ENCODE peak calls at places on chromosome 6, in five cellular contexts. One of them, this sample, is unnamed.
A peak's percentile ranks its signal among the peaks of the same experiment; 100 is the strongest.

GRCh38 chr6:151940307-151940706 is 132.8 kb downstream of the ESR1 start:
- DNase-seq in MM.1S: no peak
- DNase-seq in Karpas-422: no peak
- DNase-seq in left ventricle myocardium inferior: no peak
- DNase-seq in pancreas: no peak
- DNase-seq in this sample: no peak

GRCh38 chr6:157226026-157226639 is 97.2 kb downstream of the TMEM242 start:
- DNase-seq in pancreas: no peak
- DNase-seq in left ventricle myocardium inferior: no peak
- DNase-seq in Karpas-422: no peak
- DNase-seq in MM.1S: no peak
- DNase-seq in this sample: no peak

GRCh38 chr6:82331031-82331773 is 32.4 kb upstream of the TPBG start:
- DNase-seq in MM.1S: peak; percentile 24
- DNase-seq in Karpas-422: no peak
- DNase-seq in pancreas: no peak
- DNase-seq in left ventricle myocardium inferior: no peak
- DNase-seq in this sample: peak; percentile 2

GRCh38 chr6:28589234-28589951 is 63.7 kb downstream of the GPX5 start:
- DNase-seq in Karpas-422: peak; percentile 85
- DNase-seq in MM.1S: peak; percentile 85
- DNase-seq in left ventricle myocardium inferior: no peak
- DNase-seq in pancreas: no peak
- DNase-seq in this sample: peak; percentile 66

GRCh38 chr6:5471044-5471443 is 209.7 kb downstream of the FARS2 start:
- DNase-seq in pancreas: no peak
- DNase-seq in left ventricle myocardium inferior: peak; percentile 62
- DNase-seq in MM.1S: peak; percentile 57
- DNase-seq in Karpas-422: peak; percentile 86
- DNase-seq in this sample: peak; percentile 36

GRCh38 chr6:30743099-30744053 is 889 bp upstream of the FLOT1 start:
- DNase-seq in pancreas: no peak
- DNase-seq in Karpas-422: peak; percentile 32
- DNase-seq in left ventricle myocardium inferior: no peak
- DNase-seq in MM.1S: peak; percentile 57
- DNase-seq in this sample: peak; percentile 69

GRCh38 chr6:149383371-149383770 is 16.7 kb upstream of the SUMO4 start:
- DNase-seq in left ventricle myocardium inferior: no peak
- DNase-seq in pancreas: no peak
- DNase-seq in MM.1S: no peak
- DNase-seq in Karpas-422: no peak
- DNase-seq in this sample: no peak

GRCh38 chr6:125314019-125314581 is 12.3 kb upstream of the HDDC2 start:
- DNase-seq in left ventricle myocardium inferior: peak; percentile 56
- DNase-seq in Karpas-422: peak; percentile 82
- DNase-seq in pancreas: peak; percentile 34
- DNase-seq in MM.1S: peak; percentile 63
- DNase-seq in this sample: peak; percentile 37

GRCh38 chr6:111789593-111789992 is 83.7 kb downstream of the FYN start:
- DNase-seq in pancreas: no peak
- DNase-seq in Karpas-422: no peak
- DNase-seq in left ventricle myocardium inferior: peak; percentile 54
- DNase-seq in MM.1S: no peak
- DNase-seq in this sample: no peak

GRCh38 chr6:153090241-153090930 is 40.7 kb downstream of the RGS17 start:
- DNase-seq in pancreas: no peak
- DNase-seq in MM.1S: peak; percentile 18
- DNase-seq in left ventricle myocardium inferior: no peak
- DNase-seq in Karpas-422: no peak
- DNase-seq in this sample: no peak

GRCh38 chr6:46756469-46757205 is 9.9 kb downstream of the ANKRD66 start:
- DNase-seq in pancreas: no peak
- DNase-seq in MM.1S: no peak
- DNase-seq in Karpas-422: no peak
- DNase-seq in left ventricle myocardium inferior: no peak
- DNase-seq in this sample: no peak

GRCh38 chr6:20946037-20946436 is 411.8 kb downstream of the CDKAL1 start:
- DNase-seq in left ventricle myocardium inferior: no peak
- DNase-seq in pancreas: no peak
- DNase-seq in MM.1S: no peak
- DNase-seq in Karpas-422: no peak
- DNase-seq in this sample: peak; percentile 39

GRCh38 chr6:98641929-98642328 is 192.4 kb upstream of the POU3F2 start:
- DNase-seq in Karpas-422: no peak
- DNase-seq in left ventricle myocardium inferior: no peak
- DNase-seq in MM.1S: no peak
- DNase-seq in pancreas: no peak
- DNase-seq in this sample: no peak

GRCh38 chr6:31711233-31711632 is 3.9 kb upstream of the LY6G6D start:
- DNase-seq in left ventricle myocardium inferior: no peak
- DNase-seq in Karpas-422: no peak
- DNase-seq in pancreas: no peak
- DNase-seq in MM.1S: no peak
- DNase-seq in this sample: no peak

GRCh38 chr6:30835576-30835975 is 48.7 kb upstream of the DDR1 start:
- DNase-seq in Karpas-422: no peak
- DNase-seq in pancreas: no peak
- DNase-seq in left ventricle myocardium inferior: no peak
- DNase-seq in MM.1S: no peak
- DNase-seq in this sample: no peak

GRCh38 chr6:41591859-41592502 is 45.8 kb downstream of the FOXP4 start:
- DNase-seq in MM.1S: peak; percentile 30
- DNase-seq in Karpas-422: peak; percentile 92
- DNase-seq in left ventricle myocardium inferior: peak; percentile 64
- DNase-seq in pancreas: peak; percentile 84
- DNase-seq in this sample: peak; percentile 96

GRCh38 chr6:41594326-41594725 is 43.9 kb upstream of the MDFI start:
- DNase-seq in Karpas-422: no peak
- DNase-seq in left ventricle myocardium inferior: no peak
- DNase-seq in MM.1S: no peak
- DNase-seq in pancreas: no peak
- DNase-seq in this sample: no peak

GRCh38 chr6:41594766-41595165 is 43.5 kb upstream of the MDFI start:
- DNase-seq in Karpas-422: no peak
- DNase-seq in pancreas: peak; percentile 50
- DNase-seq in left ventricle myocardium inferior: no peak
- DNase-seq in MM.1S: no peak
- DNase-seq in this sample: no peak

GRCh38 chr6:41595166-41595565 is 43.1 kb upstream of the MDFI start:
- DNase-seq in left ventricle myocardium inferior: no peak
- DNase-seq in MM.1S: no peak
- DNase-seq in pancreas: peak; percentile 67
- DNase-seq in Karpas-422: no peak
- DNase-seq in this sample: no peak

GRCh38 chr6:41593451-41594238 is 44.6 kb upstream of the MDFI start:
- DNase-seq in Karpas-422: no peak
- DNase-seq in left ventricle myocardium inferior: no peak
- DNase-seq in pancreas: peak; percentile 61
- DNase-seq in MM.1S: no peak
- DNase-seq in this sample: no peak
- H3K36me3 ChIP-seq in Karpas-422: no peaks in the 10 kb centered on the region
- H3K36me3 ChIP-seq in left ventricle myocardium inferior: peaks cover 30% of the 10 kb centered on the region
- H3K36me3 ChIP-seq in pancreas: peaks cover 11% of the 10 kb centered on the region
- H3K36me3 ChIP-seq in MM.1S: no peaks in the 10 kb centered on the region
- H3K36me3 ChIP-seq in this sample: no peaks in the 10 kb centered on the region

GRCh38 chr6:89794324-89794723 is 25.3 kb downstream of the MDN1 start:
- DNase-seq in MM.1S: no peak
- DNase-seq in left ventricle myocardium inferior: no peak
- DNase-seq in Karpas-422: no peak
- DNase-seq in pancreas: no peak
- DNase-seq in this sample: no peak
- H3K36me3 ChIP-seq in MM.1S: peaks cover 6% of the 10 kb centered on the region
- H3K36me3 ChIP-seq in left ventricle myocardium inferior: peaks cover 51% of the 10 kb centered on the region
- H3K36me3 ChIP-seq in Karpas-422: peaks cover 53% of the 10 kb centered on the region
- H3K36me3 ChIP-seq in pancreas: peaks cover 16% of the 10 kb centered on the region
- H3K36me3 ChIP-seq in this sample: peaks cover 38% of the 10 kb centered on the region

GRCh38 chr6:118908441-118908840 is 14.5 kb downstream of the ASF1A start:
- DNase-seq in Karpas-422: no peak
- DNase-seq in left ventricle myocardium inferior: no peak
- DNase-seq in pancreas: no peak
- DNase-seq in MM.1S: no peak
- DNase-seq in this sample: no peak

GRCh38 chr6:118912646-118913045 is 18.7 kb downstream of the ASF1A start:
- DNase-seq in pancreas: no peak
- DNase-seq in left ventricle myocardium inferior: no peak
- DNase-seq in MM.1S: no peak
- DNase-seq in Karpas-422: no peak
- DNase-seq in this sample: no peak

GRCh38 chr6:118917550-118918321 is 17.2 kb downstream of the MCM9 start:
- DNase-seq in pancreas: no peak
- DNase-seq in Karpas-422: no peak
- DNase-seq in left ventricle myocardium inferior: no peak
- DNase-seq in MM.1S: no peak
- DNase-seq in this sample: no peak

GRCh38 chr6:118914598-118914997 is 20.4 kb downstream of the MCM9 start:
- DNase-seq in pancreas: no peak
- DNase-seq in Karpas-422: no peak
- DNase-seq in left ventricle myocardium inferior: no peak
- DNase-seq in MM.1S: no peak
- DNase-seq in this sample: no peak

DNA sequence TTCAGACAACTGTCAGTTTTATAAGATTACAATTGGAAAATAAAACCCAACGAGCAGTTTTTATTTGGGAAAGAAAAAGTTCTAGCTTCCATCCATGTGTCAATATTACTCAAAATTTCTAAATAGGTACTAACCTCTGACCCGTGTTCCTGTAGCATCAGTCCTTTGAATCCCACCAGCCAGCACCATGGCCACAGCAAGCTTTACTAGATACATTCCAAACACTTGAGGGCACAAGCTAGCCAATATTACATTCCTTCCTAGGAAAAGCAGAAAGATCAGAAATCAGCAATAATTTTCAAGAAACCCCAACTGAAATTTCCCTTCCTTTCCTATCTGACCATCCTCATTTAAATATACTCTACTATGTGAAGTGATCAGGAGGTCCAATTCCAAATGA is 19.2 kb downstream of the ASF1A start:
- DNase-seq in left ventricle myocardium inferior: no peak
- DNase-seq in Karpas-422: no peak
- DNase-seq in pancreas: no peak
- DNase-seq in MM.1S: no peak
- DNase-seq in this sample: no peak
- H3K36me3 ChIP-seq in left ventricle myocardium inferior: peaks cover 95% of the 10 kb centered on the region
- H3K36me3 ChIP-seq in Karpas-422: peaks cover 51% of the 10 kb centered on the region
- H3K36me3 ChIP-seq in pancreas: peaks cover 5% of the 10 kb centered on the region
- H3K36me3 ChIP-seq in MM.1S: peaks cover 11% of the 10 kb centered on the region
- H3K36me3 ChIP-seq in this sample: peaks cover 3% of the 10 kb centered on the region

DNA sequence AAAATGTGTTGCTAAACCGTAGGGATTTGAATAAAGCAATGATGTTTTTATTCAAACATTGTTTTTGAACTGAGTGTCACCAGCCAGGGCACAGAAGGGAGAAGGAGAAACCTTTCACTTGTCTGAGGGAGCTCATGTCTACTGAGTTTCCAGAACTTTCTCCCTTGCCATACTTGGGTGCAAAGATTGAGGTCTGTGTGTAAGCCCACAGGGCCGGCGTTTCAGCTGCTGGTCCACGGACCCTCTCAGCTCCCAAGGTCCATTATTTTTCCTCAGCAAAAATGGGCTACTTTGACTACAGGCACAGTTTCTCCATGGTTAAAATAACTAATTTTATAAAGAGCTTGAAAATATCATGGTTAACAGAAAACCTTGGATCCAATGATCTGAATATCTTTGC is 32.6 kb downstream of the PSMG4 start:
- DNase-seq in pancreas: no peak
- DNase-seq in MM.1S: no peak
- DNase-seq in Karpas-422: no peak
- DNase-seq in left ventricle myocardium inferior: no peak
- DNase-seq in this sample: no peak
- H3K36me3 ChIP-seq in pancreas: no peaks in the 10 kb centered on the region
- H3K36me3 ChIP-seq in MM.1S: no peaks in the 10 kb centered on the region
- H3K36me3 ChIP-seq in Karpas-422: no peaks in the 10 kb centered on the region
- H3K36me3 ChIP-seq in left ventricle myocardium inferior: no peaks in the 10 kb centered on the region
- H3K36me3 ChIP-seq in this sample: no peaks in the 10 kb centered on the region

GRCh38 chr6:24778121-24778520 is 3.4 kb downstream of the GMNN start:
- DNase-seq in MM.1S: no peak
- DNase-seq in left ventricle myocardium inferior: no peak
- DNase-seq in Karpas-422: no peak
- DNase-seq in pancreas: no peak
- DNase-seq in this sample: no peak
- H3K36me3 ChIP-seq in MM.1S: peaks cover 9% of the 10 kb centered on the region
- H3K36me3 ChIP-seq in left ventricle myocardium inferior: peaks cover 16% of the 10 kb centered on the region
- H3K36me3 ChIP-seq in Karpas-422: peaks cover 53% of the 10 kb centered on the region
- H3K36me3 ChIP-seq in pancreas: peaks cover 7% of the 10 kb centered on the region
- H3K36me3 ChIP-seq in this sample: peaks cover 7% of the 10 kb centered on the region

GRCh38 chr6:42221546-42221945 is 3.9 kb upstream of the MRPS10 start:
- DNase-seq in pancreas: no peak
- DNase-seq in left ventricle myocardium inferior: no peak
- DNase-seq in Karpas-422: peak; percentile 43
- DNase-seq in MM.1S: no peak
- DNase-seq in this sample: no peak

GRCh38 chr6:42224222-42225042 is 6.8 kb upstream of the MRPS10 start:
- DNase-seq in Karpas-422: peak; percentile 69
- DNase-seq in pancreas: no peak
- DNase-seq in left ventricle myocardium inferior: no peak
- DNase-seq in MM.1S: no peak
- DNase-seq in this sample: no peak

GRCh38 chr6:42220754-42221153 is 3.1 kb upstream of the MRPS10 start:
- DNase-seq in Karpas-422: no peak
- DNase-seq in left ventricle myocardium inferior: no peak
- DNase-seq in MM.1S: no peak
- DNase-seq in pancreas: no peak
- DNase-seq in this sample: no peak

GRCh38 chr6:42225043-42225368 is 7.3 kb upstream of the MRPS10 start:
- DNase-seq in Karpas-422: no peak
- DNase-seq in MM.1S: no peak
- DNase-seq in left ventricle myocardium inferior: no peak
- DNase-seq in pancreas: no peak
- DNase-seq in this sample: no peak

DNA sequence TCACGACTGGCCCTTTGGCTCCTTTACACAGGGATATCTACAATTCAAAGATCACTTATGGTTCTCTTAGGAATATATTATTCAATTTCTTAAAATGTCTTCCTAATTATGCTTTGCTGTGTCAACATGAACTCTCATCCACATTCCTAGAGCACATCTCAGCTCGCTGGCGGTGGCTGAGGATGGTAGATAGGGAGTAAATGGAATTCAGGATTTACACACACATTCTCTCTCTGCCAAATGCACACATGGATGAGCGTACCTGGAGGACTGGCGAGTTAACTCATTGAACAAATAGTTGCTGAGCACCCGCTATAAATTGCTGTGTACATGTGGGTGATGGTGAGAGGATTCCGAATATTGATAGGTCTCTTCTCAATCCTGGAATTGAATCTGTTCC is 4.8 kb upstream of the MRPS10 start:
- DNase-seq in left ventricle myocardium inferior: no peak
- DNase-seq in Karpas-422: no peak
- DNase-seq in MM.1S: no peak
- DNase-seq in pancreas: no peak
- DNase-seq in this sample: no peak
- H3K36me3 ChIP-seq in left ventricle myocardium inferior: no peaks in the 10 kb centered on the region
- H3K36me3 ChIP-seq in Karpas-422: peaks cover 10% of the 10 kb centered on the region
- H3K36me3 ChIP-seq in MM.1S: no peaks in the 10 kb centered on the region
- H3K36me3 ChIP-seq in pancreas: no peaks in the 10 kb centered on the region
- H3K36me3 ChIP-seq in this sample: no peaks in the 10 kb centered on the region

GRCh38 chr6:35473849-35474128 is 5.6 kb downstream of the RPL10A start:
- DNase-seq in left ventricle myocardium inferior: no peak
- DNase-seq in Karpas-422: no peak
- DNase-seq in pancreas: no peak
- DNase-seq in MM.1S: no peak
- DNase-seq in this sample: no peak
- H3K36me3 ChIP-seq in left ventricle myocardium inferior: peaks cover 81% of the 10 kb centered on the region
- H3K36me3 ChIP-seq in Karpas-422: peaks cover 34% of the 10 kb centered on the region
- H3K36me3 ChIP-seq in pancreas: no peaks in the 10 kb centered on the region
- H3K36me3 ChIP-seq in MM.1S: peaks cover 16% of the 10 kb centered on the region
- H3K36me3 ChIP-seq in this sample: peaks cover 33% of the 10 kb centered on the region

This sample was measured in H7.